ENCODE peak calls at places on chromosomes 6 and 20, in four cellular contexts. L is ovary, N is HepG2, M is cardiac muscle cell. U is an unnamed sample.

GRCh38 chr20:32521780-32522524 is 63.2 kb downstream of the NOL4L start:
- DNase-seq in N (peak), M (peak), L (peak), U (peak)

GRCh38 chr6:31042801-31043200 is 32.5 kb downstream of the MUC22 start:
- DNase-seq in L (peak), N (peak), M (peak), U (no peak)

GRCh38 chr6:26322645-26323482 is 42.1 kb upstream of the BTN3A2 start:
- DNase-seq in L (peak), M (peak), N (peak), U (no peak)

GRCh38 chr20:53825282-53825681 is 231.6 kb upstream of the ZNF217 start:
- DNase-seq in N (no peak), L (no peak), M (no peak), U (no peak)

GRCh38 chr6:108942556-108943492 is 94.6 kb downstream of the ARMC2 start:
- DNase-seq in L (no peak), M (no peak), N (no peak), U (no peak)

GRCh38 chr20:22586645-22587310 is 2.4 kb upstream of the FOXA2 start:
- DNase-seq in M (peak), N (peak), L (no peak), U (no peak)

GRCh38 chr20:44111712-44112335 is 75.2 kb downstream of the JPH2 start:
- DNase-seq in L (no peak), N (no peak), M (peak), U (no peak)

GRCh38 chr6:159723259-159723658 is 4.0 kb upstream of the WTAP start:
- DNase-seq in N (no peak), M (no peak), L (no peak), U (no peak)

GRCh38 chr20:50219520-50220086 is 29.0 kb downstream of the CEBPB start:
- DNase-seq in N (no peak), L (no peak), M (peak), U (no peak)

GRCh38 chr6:168181316-168181715 is 102.3 kb upstream of the FRMD1 start:
- DNase-seq in N (no peak), M (no peak), L (no peak), U (peak)

DNA sequence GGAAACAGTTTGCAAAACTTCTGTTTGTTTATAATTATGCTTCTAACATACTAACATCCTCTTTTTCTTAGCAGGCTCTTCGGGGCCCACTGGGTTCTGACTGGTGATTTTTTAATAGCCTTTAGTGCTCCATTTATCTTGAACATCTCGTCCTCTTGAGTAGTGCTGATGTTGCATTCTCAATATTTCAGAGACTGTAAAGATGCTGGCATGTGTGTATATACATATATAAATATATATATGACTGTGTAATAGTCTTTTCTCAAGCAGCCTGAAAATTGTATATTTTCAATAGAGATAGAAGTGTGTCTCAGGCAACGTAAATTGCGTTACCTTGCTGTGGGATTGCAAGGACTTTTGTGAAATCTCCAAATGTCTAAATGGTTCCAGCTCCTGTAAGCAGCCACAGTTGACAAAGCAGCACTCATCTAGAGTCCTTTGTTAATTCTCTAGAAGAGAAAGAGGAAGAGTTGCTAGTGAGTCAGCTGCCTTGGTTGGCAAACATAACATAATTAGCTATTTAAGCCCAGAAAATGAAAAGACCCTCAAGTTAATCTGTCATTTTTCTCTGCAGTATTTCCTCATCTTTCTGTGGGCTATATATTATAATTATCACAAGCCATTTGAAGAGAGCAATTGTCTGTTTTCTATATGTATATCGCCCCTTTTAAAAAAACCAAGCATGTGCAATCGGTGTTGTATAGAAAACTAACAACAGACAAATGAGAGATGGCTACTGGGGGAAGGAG is 66.5 kb upstream of the FABP7 start:
- DNase-seq in N (no peak), M (no peak), L (no peak), U (no peak)
- TF ChIP-seq CTCF in N (no peak), M (no peak), L (no peak), U (no peak)

DNA sequence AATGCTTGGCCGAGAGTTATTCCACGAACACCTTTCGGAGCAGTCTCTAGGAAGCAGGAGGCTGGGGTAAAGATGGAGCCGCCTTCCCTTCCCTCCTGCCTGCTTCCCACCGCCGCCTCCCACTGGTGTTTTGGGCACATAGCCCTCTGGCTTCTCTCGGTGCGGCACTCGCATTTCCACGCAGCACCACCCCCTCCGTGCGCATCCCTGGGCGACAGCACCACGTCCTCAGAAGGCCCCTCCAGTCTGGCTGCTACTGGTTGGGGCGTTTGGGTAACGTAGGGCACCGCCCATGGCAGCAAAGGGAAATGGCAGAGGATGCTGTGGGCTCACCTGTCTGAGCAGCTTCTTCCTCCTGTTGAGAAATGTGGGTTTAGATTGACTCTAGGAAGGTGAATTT is 2.4 kb downstream of the COL20A1 start:
- DNase-seq in N (no peak), L (no peak), M (no peak), U (no peak)
- TF ChIP-seq CTCF in N (peak), L (no peak), M (no peak), U (no peak)

GRCh38 chr20:34607066-34607465 is 48.5 kb downstream of the MAP1LC3A start:
- DNase-seq in L (no peak), M (no peak), N (no peak), U (no peak)
- TF ChIP-seq CTCF in L (no peak), M (no peak), N (no peak), U (no peak)

DNA sequence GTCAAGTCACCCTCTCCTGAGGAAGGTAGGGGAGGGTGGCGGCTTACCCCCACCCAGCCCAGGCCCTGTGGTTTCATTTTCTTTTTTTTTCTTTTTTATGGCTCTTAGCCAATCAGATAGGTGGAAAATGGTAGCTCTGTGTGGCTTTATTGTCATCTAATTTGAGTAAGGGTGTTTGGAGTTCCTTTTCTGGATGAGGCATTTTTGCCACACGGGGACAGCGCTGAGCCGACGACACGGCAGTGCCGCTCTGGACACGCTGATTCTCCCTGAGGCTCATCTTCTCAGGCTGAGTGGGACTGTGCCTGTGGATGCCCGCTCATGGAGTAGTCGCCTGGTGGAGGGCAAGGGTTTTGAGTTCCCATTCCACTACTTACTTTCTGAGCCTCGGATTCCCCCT is 37.6 kb upstream of the ANGPT4 start:
- DNase-seq in N (no peak), M (peak), L (no peak), U (no peak)
- TF ChIP-seq CTCF in N (peak), M (peak), L (peak), U (no peak)

U was measured in mesothelial cell of epicardium.